ENCODE peak calls at places on chromosome 1, in four cellular contexts. V, B, D and Z are unnamed samples.

GRCh38 chr1:15418811-15419515 is 9.3 kb downstream of the EFHD2 start:
- DNase-seq in V (no peak), B (no peak), D (peak; percentile 60), Z (no peak)

GRCh38 chr1:7707527-7707926 is 63.6 kb upstream of the VAMP3 start:
- DNase-seq in V (no peak), B (no peak), D (peak; percentile 51), Z (no peak)

GRCh38 chr1:197911172-197911856 is 5.9 kb upstream of the LHX9 start:
- DNase-seq in V (no peak), B (peak; percentile 46), D (no peak), Z (peak; percentile 36)

GRCh38 chr1:229894535-229894934 is 172.5 kb upstream of the GALNT2 start:
- DNase-seq in V (no peak), B (no peak), D (no peak), Z (no peak)

GRCh38 chr1:70627910-70628309 is 216.8 kb downstream of the CTH start:
- DNase-seq in V (no peak), B (no peak), D (peak; percentile 1), Z (no peak)

GRCh38 chr1:65230741-65231439 is 78.5 kb upstream of the DNAJC6 start:
- DNase-seq in V (no peak), B (no peak), D (no peak), Z (no peak)

GRCh38 chr1:223175032-223175431 is 32.0 kb upstream of the TLR5 start:
- DNase-seq in V (no peak), B (no peak), D (peak; percentile 19), Z (no peak)

GRCh38 chr1:80534606-80535360 is 1266.0 kb upstream of the ADGRL2 start:
- DNase-seq in V (no peak), B (no peak), D (peak; percentile 50), Z (no peak)

GRCh38 chr1:24081190-24081589 is 30.7 kb downstream of the MYOM3 start:
- DNase-seq in V (no peak), B (no peak), D (no peak), Z (no peak)

GRCh38 chr1:3691421-3692204 is 39.3 kb downstream of the TP73 start:
- DNase-seq in V (no peak), B (no peak), D (no peak), Z (no peak)

GRCh38 chr1:213163278-213163711 is 112.3 kb downstream of the RPS6KC1 start:
- DNase-seq in V (no peak), B (no peak), D (peak; percentile 50), Z (no peak)

GRCh38 chr1:220879509-220880366 is 495 bp downstream of the HLX start:
- DNase-seq in V (peak; percentile 67), B (peak; percentile 65), D (peak; percentile 56), Z (peak; percentile 74)
- TF ChIP-seq CTCF in V (peak; percentile 18), B (no peak), D (no peak), Z (no peak)

GRCh38 chr1:20493839-20494608 is 8.0 kb upstream of the CAMK2N1 start:
- DNase-seq in V (peak; percentile 76), B (peak; percentile 89), D (peak; percentile 79), Z (peak; percentile 85)

GRCh38 chr1:20496241-20496661 is 10.2 kb upstream of the CAMK2N1 start:
- DNase-seq in V (no peak), B (no peak), D (peak; percentile 90), Z (no peak)

GRCh38 chr1:20498116-20498515 is 9.8 kb downstream of the MUL1 start:
- DNase-seq in V (no peak), B (no peak), D (no peak), Z (no peak)

GRCh38 chr1:20494609-20495311 is 8.8 kb upstream of the CAMK2N1 start:
- DNase-seq in V (no peak), B (no peak), D (peak; percentile 97), Z (no peak)

DNA sequence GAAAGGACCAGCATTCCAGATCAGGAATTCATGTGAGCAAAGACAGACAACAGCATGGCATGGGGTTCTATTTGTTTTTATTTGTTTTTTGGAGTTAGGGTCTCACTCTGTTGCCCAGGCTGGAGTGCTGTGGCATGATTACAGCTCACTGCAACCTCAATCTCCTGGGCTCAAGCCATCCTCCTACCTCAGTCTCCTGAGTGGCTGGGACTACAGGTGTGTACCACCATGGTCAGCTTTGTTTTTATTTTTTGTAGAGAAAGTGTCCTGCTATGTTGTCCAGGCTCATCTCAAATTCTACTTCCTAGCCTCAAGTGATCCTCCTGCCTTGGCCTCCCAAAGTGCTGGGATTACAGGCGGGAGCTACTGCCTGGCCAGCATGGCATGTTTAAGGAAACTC is 9.7 kb upstream of the CAMK2N1 start:
- DNase-seq in V (no peak), B (no peak), D (no peak), Z (no peak)
- TF ChIP-seq CTCF in V (no peak), B (no peak), D (no peak), Z (no peak)

GRCh38 chr1:42783092-42783491 is 1.7 kb upstream of the TMEM269 start:
- DNase-seq in V (no peak), B (no peak), D (no peak), Z (no peak)
- TF ChIP-seq CTCF in V (no peak), B (no peak), D (no peak), Z (no peak)

DNA sequence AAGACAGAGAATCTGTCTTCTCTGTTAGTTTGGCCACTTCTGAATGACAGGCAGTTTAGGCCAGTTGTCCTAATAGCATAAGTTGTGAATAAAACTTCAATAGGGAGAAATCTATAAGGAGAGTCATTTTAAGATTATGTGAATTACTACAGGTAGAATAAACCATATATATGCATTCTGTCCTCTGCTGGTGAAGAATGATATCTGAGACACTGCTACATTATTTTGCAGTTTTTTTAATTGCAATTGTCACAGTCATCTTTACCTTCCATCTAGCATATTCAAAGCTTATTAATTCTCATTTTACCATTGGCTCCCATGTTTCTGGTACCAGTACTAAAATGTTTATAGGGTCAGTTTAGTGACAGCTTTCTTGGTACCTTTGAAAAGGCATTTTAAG is 519.6 kb upstream of the DEPDC1 start:
- DNase-seq in V (no peak), B (no peak), D (no peak), Z (no peak)
- TF ChIP-seq CTCF in V (no peak), B (no peak), D (no peak), Z (no peak)

GRCh38 chr1:55337801-55338447 is 122.8 kb upstream of the USP24 start:
- DNase-seq in V (peak; percentile 7), B (peak; percentile 38), D (peak; percentile 58), Z (peak; percentile 65)
- TF ChIP-seq CTCF in V (no peak), B (peak; percentile 40), D (peak; percentile 37), Z (peak; percentile 60)